ENCODE peak calls at places on chromosomes 6 and 20, in five cellular contexts. J is heart left ventricle, U is HCT116, I is Peyer's patch, Y is fibroblast of lung. O is an unnamed sample. For H3K36me3, the result is how much of the 10 kb centered on the place peaks cover.

GRCh38 chr6:11103065-11103464 is 8.5 kb downstream of the ERVFRD-1 start:
- DNase-seq in J (no peak), U (no peak), I (no peak), Y (no peak), O (no peak)

GRCh38 chr20:3848565-3848964 is 1.9 kb downstream of the MAVS start:
- DNase-seq in J (no peak), U (no peak), I (no peak), Y (no peak), O (no peak)

GRCh38 chr6:119612871-119613515 is 263.4 kb upstream of the MAN1A1 start:
- DNase-seq in J (no peak), U (no peak), I (no peak), Y (peak), O (no peak)

GRCh38 chr6:121770943-121771342 is 335.5 kb downstream of the GJA1 start:
- DNase-seq in J (no peak), U (peak), I (no peak), Y (peak), O (no peak)

GRCh38 chr6:75094614-75095321 is 111.1 kb downstream of the COL12A1 start:
- DNase-seq in J (no peak), U (no peak), I (no peak), Y (peak), O (no peak)

GRCh38 chr6:162999575-163000285 is 272.0 kb downstream of the PACRG start:
- DNase-seq in J (no peak), U (no peak), I (no peak), Y (peak), O (no peak)

GRCh38 chr20:23446505-23446904 is 6.2 kb downstream of the CST11 start:
- DNase-seq in J (peak), U (peak), I (no peak), Y (peak), O (peak)

GRCh38 chr6:44662461-44663121 is 275.1 kb downstream of the CDC5L start:
- DNase-seq in J (no peak), U (no peak), I (no peak), Y (peak), O (no peak)

GRCh38 chr20:43751167-43752050 is 24.6 kb upstream of the GTSF1L start:
- DNase-seq in J (no peak), U (no peak), I (no peak), Y (peak), O (no peak)

DNA sequence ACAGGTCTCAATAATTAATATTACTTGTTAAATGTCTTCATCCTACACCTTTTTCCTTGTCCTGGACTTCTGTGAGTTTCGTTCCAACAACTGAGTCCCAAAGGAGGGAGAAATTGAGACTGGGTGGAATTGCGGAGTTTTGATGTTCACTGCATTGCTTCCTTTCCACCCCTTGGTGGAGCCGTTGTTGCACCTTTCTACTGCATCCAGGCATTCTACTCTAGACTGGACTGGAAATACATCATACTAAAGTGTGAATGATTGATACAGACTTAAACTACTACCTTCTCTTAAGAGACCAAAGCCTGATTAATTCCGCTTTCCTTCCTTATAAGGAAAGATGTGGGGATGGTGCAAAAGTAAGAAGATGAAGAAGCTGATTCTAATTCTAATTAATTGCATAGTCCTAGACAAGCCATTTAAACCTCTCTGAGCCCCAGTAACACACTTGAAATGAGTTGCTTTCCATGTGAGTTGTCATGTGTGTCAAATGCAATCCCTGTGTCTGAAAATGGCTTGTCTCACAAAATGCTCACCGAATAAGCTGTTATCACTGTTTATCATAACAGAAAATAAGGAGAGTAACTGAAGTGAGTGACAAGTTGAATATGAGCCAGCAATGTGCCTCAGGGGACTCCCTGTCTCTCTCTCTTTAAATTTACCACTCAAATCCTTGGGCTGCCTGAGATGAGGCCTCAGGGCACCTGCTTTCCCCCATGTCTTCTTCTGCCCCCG is 338.3 kb upstream of the CHD6 start:
- DNase-seq in J (no peak), U (no peak), I (no peak), Y (no peak), O (no peak)
- TF ChIP-seq CTCF in J (peak), U (no peak), I (no peak), Y (peak), O (peak)

DNA sequence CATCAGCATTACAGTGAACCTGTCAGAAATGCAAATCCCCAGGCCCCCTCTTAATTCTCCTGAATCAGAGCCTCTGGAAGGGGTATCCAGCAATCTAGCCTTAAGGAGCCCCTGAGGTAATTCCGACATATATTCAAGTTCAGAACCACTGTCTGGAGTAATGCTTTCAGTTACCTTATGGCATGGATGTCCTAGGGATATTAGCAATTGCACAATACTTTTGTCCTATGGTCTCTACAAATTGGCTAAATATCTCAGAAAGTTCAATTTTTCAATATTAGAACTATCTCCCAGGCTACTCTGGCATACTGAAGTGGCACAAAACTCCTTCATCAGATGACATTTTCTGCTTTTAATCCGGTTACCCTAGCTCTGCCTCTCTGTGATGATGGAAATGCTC is 6.4 kb downstream of the NSFL1C start:
- DNase-seq in J (no peak), U (no peak), I (no peak), Y (no peak), O (no peak)
- H3K36me3 ChIP-seq in J (under half), U (half or more), I (under half), Y (under half), O (half or more)

GRCh38 chr6:155093430-155093829 is 98.3 kb downstream of the TIAM2 start:
- DNase-seq in J (no peak), U (no peak), I (no peak), Y (no peak), O (no peak)

GRCh38 chr6:155088856-155089255 is 93.7 kb downstream of the TIAM2 start:
- DNase-seq in J (no peak), U (no peak), I (no peak), Y (no peak), O (no peak)

GRCh38 chr6:155091756-155092155 is 96.6 kb downstream of the TIAM2 start:
- DNase-seq in J (no peak), U (no peak), I (no peak), Y (no peak), O (no peak)

GRCh38 chr6:155089746-155090145 is 94.6 kb downstream of the TIAM2 start:
- DNase-seq in J (no peak), U (no peak), I (no peak), Y (no peak), O (no peak)

DNA sequence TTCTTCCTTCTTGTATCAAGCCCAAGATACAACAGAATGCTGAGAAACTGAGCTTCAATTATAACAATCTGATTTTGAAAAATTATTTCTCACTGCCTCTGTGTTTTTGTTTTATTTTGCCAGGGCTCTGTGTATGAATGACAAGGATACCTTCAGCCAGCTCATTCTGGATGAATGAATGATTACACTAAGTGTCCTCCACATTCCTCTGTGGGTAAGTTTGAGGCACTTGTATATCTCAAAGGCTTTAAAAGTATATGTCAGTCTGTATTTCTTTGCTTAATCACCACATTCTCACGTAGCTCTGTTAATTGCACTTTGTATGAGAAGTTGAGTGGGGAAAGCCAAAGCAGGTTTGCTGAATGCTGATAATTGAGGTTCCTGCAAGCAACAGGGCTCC is 95.1 kb downstream of the TIAM2 start:
- DNase-seq in J (no peak), U (no peak), I (no peak), Y (no peak), O (no peak)
- TF ChIP-seq CTCF in J (no peak), U (no peak), I (no peak), Y (no peak), O (no peak)

GRCh38 chr6:17628873-17629272 is 28.8 kb downstream of the FAM8A1 start:
- DNase-seq in J (no peak), U (no peak), I (no peak), Y (no peak), O (no peak)
- H3K36me3 ChIP-seq in J (under half), U (half or more), I (under half), Y (under half), O (under half)

GRCh38 chr20:37915434-37915787 is 12.5 kb downstream of the VSTM2L start:
- DNase-seq in J (no peak), U (no peak), I (no peak), Y (no peak), O (no peak)

GRCh38 chr20:37914367-37914671 is 11.4 kb downstream of the VSTM2L start:
- DNase-seq in J (no peak), U (no peak), I (no peak), Y (no peak), O (no peak)

GRCh38 chr20:37913563-37914366 is 10.8 kb downstream of the VSTM2L start:
- DNase-seq in J (no peak), U (no peak), I (no peak), Y (no peak), O (no peak)

GRCh38 chr20:37915800-37916570 is 13.1 kb downstream of the VSTM2L start:
- DNase-seq in J (no peak), U (no peak), I (no peak), Y (no peak), O (no peak)

GRCh38 chr20:37914672-37915433 is 11.9 kb downstream of the VSTM2L start:
- DNase-seq in J (no peak), U (no peak), I (no peak), Y (no peak), O (no peak)
- TF ChIP-seq CTCF in J (no peak), U (no peak), I (no peak), Y (no peak), O (no peak)

GRCh38 chr6:36054965-36055364 is 27.4 kb downstream of the MAPK14 start:
- DNase-seq in J (no peak), U (no peak), I (no peak), Y (no peak), O (no peak)
- H3K36me3 ChIP-seq in J (under half), U (under half), I (under half), Y (under half), O (under half)

GRCh38 chr6:125858427-125859320 is 67.9 kb downstream of the NCOA7 start:
- DNase-seq in J (peak), U (peak), I (no peak), Y (peak), O (no peak)
- TF ChIP-seq CTCF in J (peak), U (peak), I (peak), Y (peak), O (peak)

GRCh38 chr20:5290596-5290995 is 26.2 kb downstream of the PROKR2 start:
- DNase-seq in J (no peak), U (no peak), I (no peak), Y (no peak), O (no peak)
- H3K36me3 ChIP-seq in J (under half), U (under half), I (under half), Y (under half), O (under half)